ENCODE peak calls at places on chromosomes 5 and 9, in eight cellular contexts. Q, Y, A, S, K, V, G and T are unnamed samples.
A peak's percentile ranks its signal among the peaks of the same experiment; 100 is the strongest.

GRCh38 chr5:61301820-61302563 is 30.1 kb upstream of the ZSWIM6 start:
- DNase-seq in Q (peak; percentile 76), Y (peak; percentile 42), A (peak; percentile 47), S (peak; percentile 52), K (peak; percentile 81), V (no peak), G (peak; percentile 72), T (peak; percentile 86)

GRCh38 chr9:92948632-92949031 is 1.3 kb downstream of the FGD3 start:
- DNase-seq in Q (no peak), Y (no peak), A (no peak), S (no peak), K (no peak), V (no peak), G (no peak), T (no peak)

GRCh38 chr5:143494162-143494561 is 90.7 kb upstream of the NR3C1 start:
- DNase-seq in Q (no peak), Y (no peak), A (no peak), S (no peak), K (no peak), V (no peak), G (no peak), T (no peak)

GRCh38 chr9:76667521-76667957 is 96.7 kb upstream of the PCA3 start:
- DNase-seq in Q (no peak), Y (no peak), A (no peak), S (no peak), K (no peak), V (no peak), G (no peak), T (no peak)

GRCh38 chr5:151174612-151175101 is 17.1 kb upstream of the ANXA6 start:
- DNase-seq in Q (no peak), Y (no peak), A (no peak), S (no peak), K (no peak), V (no peak), G (peak; percentile 36), T (peak; percentile 39)

GRCh38 chr5:144697847-144698262 is 527.2 kb downstream of the KCTD16 start:
- DNase-seq in Q (no peak), Y (no peak), A (no peak), S (no peak), K (no peak), V (no peak), G (no peak), T (no peak)

GRCh38 chr5:146213210-146213838 is 9.9 kb downstream of the RBM27 start:
- DNase-seq in Q (no peak), Y (no peak), A (no peak), S (no peak), K (no peak), V (peak; percentile 32), G (no peak), T (no peak)

GRCh38 chr9:129889936-129890717 is 54.9 kb downstream of the USP20 start:
- DNase-seq in Q (no peak), Y (no peak), A (no peak), S (no peak), K (peak; percentile 69), V (no peak), G (no peak), T (no peak)

GRCh38 chr5:14038341-14038959 is 94.0 kb upstream of the DNAH5 start:
- DNase-seq in Q (no peak), Y (no peak), A (no peak), S (no peak), K (no peak), V (no peak), G (no peak), T (no peak)

GRCh38 chr5:131570757-131571156 is 64.3 kb downstream of the RAPGEF6 start:
- DNase-seq in Q (no peak), Y (no peak), A (no peak), S (no peak), K (no peak), V (no peak), G (no peak), T (no peak)

GRCh38 chr5:95283761-95284511 is 958 bp downstream of the MCTP1 start:
- DNase-seq in Q (peak; percentile 79), Y (no peak), A (no peak), S (no peak), K (peak; percentile 55), V (peak; percentile 55), G (peak; percentile 56), T (no peak)

GRCh38 chr5:3392306-3392939 is 203.2 kb upstream of the IRX1 start:
- DNase-seq in Q (no peak), Y (no peak), A (no peak), S (no peak), K (no peak), V (no peak), G (peak; percentile 39), T (no peak)

GRCh38 chr5:81506378-81506777 is 112.4 kb upstream of the ACOT12 start:
- DNase-seq in Q (no peak), Y (no peak), A (no peak), S (no peak), K (no peak), V (no peak), G (no peak), T (no peak)

GRCh38 chr5:127739807-127740384 is 36.7 kb downstream of the CCDC192 start:
- DNase-seq in Q (no peak), Y (no peak), A (no peak), S (no peak), K (no peak), V (no peak), G (no peak), T (no peak)

GRCh38 chr9:73054091-73054490 is 97.6 kb upstream of the ANXA1 start:
- DNase-seq in Q (no peak), Y (no peak), A (no peak), S (no peak), K (no peak), V (no peak), G (no peak), T (no peak)

GRCh38 chr9:90038778-90039177 is 434.0 kb downstream of the GADD45G start:
- DNase-seq in Q (no peak), Y (no peak), A (no peak), S (no peak), K (no peak), V (peak; percentile 99), G (no peak), T (no peak)

GRCh38 chr5:167440846-167441245 is 850.6 kb upstream of the WWC1 start:
- DNase-seq in Q (no peak), Y (no peak), A (no peak), S (no peak), K (no peak), V (peak; percentile 57), G (no peak), T (no peak)

GRCh38 chr5:375336-375920 is 53.9 kb downstream of the AHRR start:
- DNase-seq in Q (peak; percentile 32), Y (no peak), A (peak; percentile 13), S (no peak), K (no peak), V (no peak), G (no peak), T (peak; percentile 40)